ENCODE peak calls at places on chromosome 9, in seven cellular contexts. Y is sigmoid colon, B is ovary, P is SK-N-SH, Z is suprapubic skin, I is transverse colon, L is A549. A is an unnamed sample.

GRCh38 chr9:129750010-129750409 is 2.8 kb downstream of the PTGES start:
- DNase-seq in Y (no peak), B (no peak), P (no peak), Z (peak), I (no peak), L (no peak), A (no peak)

GRCh38 chr9:116288658-116289057 is 135.1 kb downstream of the PAPPA start:
- DNase-seq in Y (no peak), B (no peak), P (no peak), Z (no peak), I (no peak), L (peak), A (no peak)

GRCh38 chr9:96189995-96190394 is 112.0 kb downstream of the HSD17B3 start:
- DNase-seq in Y (no peak), B (no peak), P (no peak), Z (no peak), I (no peak), L (no peak), A (no peak)

GRCh38 chr9:137406876-137407589 is 15.9 kb downstream of the EXD3 start:
- DNase-seq in Y (no peak), B (peak), P (peak), Z (no peak), I (peak), L (peak), A (no peak)

GRCh38 chr9:97425992-97426336 is 14.1 kb downstream of the TDRD7 start:
- DNase-seq in Y (no peak), B (no peak), P (no peak), Z (no peak), I (no peak), L (no peak), A (no peak)

GRCh38 chr9:126591083-126591482 is 22.6 kb upstream of the LMX1B start:
- DNase-seq in Y (no peak), B (no peak), P (peak), Z (no peak), I (no peak), L (peak), A (no peak)

GRCh38 chr9:26551971-26552370 is 340.6 kb downstream of the CAAP1 start:
- DNase-seq in Y (no peak), B (no peak), P (no peak), Z (no peak), I (no peak), L (no peak), A (no peak)

GRCh38 chr9:6620796-6621195 is 24.7 kb downstream of the GLDC start:
- DNase-seq in Y (no peak), B (no peak), P (no peak), Z (no peak), I (no peak), L (no peak), A (no peak)

GRCh38 chr9:101054657-101055056 is 26.1 kb downstream of the PLPPR1 start:
- DNase-seq in Y (no peak), B (no peak), P (no peak), Z (no peak), I (no peak), L (no peak), A (no peak)

GRCh38 chr9:4137755-4138154 is 162.1 kb downstream of the GLIS3 start:
- DNase-seq in Y (no peak), B (no peak), P (no peak), Z (no peak), I (no peak), L (peak), A (no peak)

GRCh38 chr9:17725399-17726010 is 146.6 kb downstream of the SH3GL2 start:
- DNase-seq in Y (no peak), B (no peak), P (no peak), Z (no peak), I (no peak), L (no peak), A (no peak)

GRCh38 chr9:20139755-20140154 is 350.9 kb upstream of the SLC24A2 start:
- DNase-seq in Y (no peak), B (no peak), P (no peak), Z (no peak), I (no peak), L (no peak), A (no peak)

DNA sequence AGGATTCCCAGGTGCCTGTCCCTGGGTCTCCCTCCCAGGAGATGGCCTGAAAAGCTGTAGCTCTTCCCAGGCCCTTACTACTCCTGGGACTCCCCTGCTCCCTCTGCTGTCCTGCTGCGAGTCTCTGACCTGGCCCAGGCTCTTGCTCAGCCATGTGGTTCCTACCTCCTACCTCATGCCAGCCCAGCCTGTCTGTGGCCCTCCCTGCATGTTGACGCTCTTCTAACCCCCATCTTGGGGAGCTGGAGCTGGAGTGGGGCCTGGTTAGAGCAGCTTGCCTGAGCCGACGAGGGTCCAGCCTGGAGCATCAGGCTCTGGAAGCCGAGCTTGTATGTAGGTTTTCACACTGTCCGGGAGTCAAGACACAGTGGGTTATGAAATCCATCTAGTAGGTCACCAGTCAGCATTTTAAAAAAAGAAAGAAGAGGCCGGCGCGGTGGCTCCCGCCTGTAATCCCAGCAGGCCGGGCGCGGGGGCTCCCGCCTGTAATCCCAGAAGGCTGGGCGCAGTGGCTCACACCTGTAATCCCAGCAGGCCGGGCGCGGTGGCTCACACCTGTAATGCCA is 244.4 kb downstream of the FANCC start:
- DNase-seq in Y (peak), B (no peak), P (no peak), Z (no peak), I (no peak), L (no peak), A (no peak)
- TF ChIP-seq CTCF in Y (no peak), B (no peak), P (no peak), Z (no peak), I (no peak), L (no peak), A (no peak)

GRCh38 chr9:94533601-94534000 is 21.3 kb upstream of the PCAT7 start:
- DNase-seq in Y (no peak), B (no peak), P (no peak), Z (no peak), I (no peak), L (no peak), A (no peak)
- TF ChIP-seq EP300 in Y (no peak), B (no peak), P (no peak), Z (no peak), I (no peak), L (no peak), A (no peak)

GRCh38 chr9:91034521-91034920 is 232.9 kb downstream of the SYK start:
- DNase-seq in Y (no peak), B (no peak), P (no peak), Z (peak), I (peak), L (no peak), A (no peak)

GRCh38 chr9:91034976-91035824 is 233.6 kb downstream of the SYK start:
- DNase-seq in Y (no peak), B (no peak), P (no peak), Z (peak), I (no peak), L (no peak), A (no peak)

GRCh38 chr9:91032056-91032455 is 230.4 kb downstream of the SYK start:
- DNase-seq in Y (no peak), B (no peak), P (no peak), Z (peak), I (no peak), L (no peak), A (no peak)

GRCh38 chr9:91033270-91033669 is 231.7 kb downstream of the SYK start:
- DNase-seq in Y (no peak), B (no peak), P (no peak), Z (peak), I (no peak), L (no peak), A (no peak)

GRCh38 chr9:91033802-91034201 is 232.2 kb downstream of the SYK start:
- DNase-seq in Y (no peak), B (no peak), P (no peak), Z (peak), I (peak), L (no peak), A (no peak)
- TF ChIP-seq CTCF in Y (no peak), B (no peak), P (peak), Z (no peak), I (peak), L (peak), A (peak)

GRCh38 chr9:91234523-91234922 is 127.2 kb downstream of the AUH start:
- DNase-seq in Y (no peak), B (no peak), P (no peak), Z (no peak), I (no peak), L (no peak), A (no peak)
- TF ChIP-seq EP300 in Y (no peak), B (no peak), P (no peak), Z (no peak), I (no peak), L (no peak), A (no peak)

GRCh38 chr9:132221941-132222340 is 60.1 kb downstream of the NTNG2 start:
- DNase-seq in Y (no peak), B (no peak), P (no peak), Z (no peak), I (no peak), L (no peak), A (no peak)
- TF ChIP-seq CTCF in Y (no peak), B (no peak), P (no peak), Z (no peak), I (no peak), L (no peak), A (no peak)

GRCh38 chr9:37908698-37909186 is 4.8 kb upstream of the SLC25A51 start:
- DNase-seq in Y (peak), B (no peak), P (no peak), Z (no peak), I (no peak), L (no peak), A (peak)
- TF ChIP-seq EP300 in Y (no peak), B (no peak), P (no peak), Z (no peak), I (no peak), L (peak), A (no peak)

DNA sequence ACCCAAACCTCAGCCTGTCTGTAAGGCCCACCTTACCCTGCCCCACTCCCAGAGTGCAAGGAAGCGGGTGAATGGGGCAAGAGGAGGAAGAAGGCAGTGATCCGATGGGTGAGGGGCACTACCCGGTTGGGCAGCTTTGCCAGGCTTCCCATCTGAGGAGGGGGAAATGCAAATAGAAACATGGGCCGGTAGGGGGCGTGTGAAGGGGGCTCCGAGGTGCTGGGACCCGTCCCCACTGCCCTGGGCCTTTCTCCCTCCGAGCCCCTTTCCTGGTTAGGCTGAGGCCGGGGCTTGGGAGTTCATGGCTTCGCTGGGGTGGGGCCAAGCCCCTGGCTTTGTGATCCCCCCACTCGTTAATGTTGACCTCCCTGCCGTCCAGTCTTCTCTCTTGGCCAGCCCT is 23.6 kb upstream of the MYORG start:
- DNase-seq in Y (no peak), B (no peak), P (no peak), Z (no peak), I (no peak), L (no peak), A (no peak)
- TF ChIP-seq CTCF in Y (no peak), B (no peak), P (no peak), Z (no peak), I (no peak), L (no peak), A (no peak)

DNA sequence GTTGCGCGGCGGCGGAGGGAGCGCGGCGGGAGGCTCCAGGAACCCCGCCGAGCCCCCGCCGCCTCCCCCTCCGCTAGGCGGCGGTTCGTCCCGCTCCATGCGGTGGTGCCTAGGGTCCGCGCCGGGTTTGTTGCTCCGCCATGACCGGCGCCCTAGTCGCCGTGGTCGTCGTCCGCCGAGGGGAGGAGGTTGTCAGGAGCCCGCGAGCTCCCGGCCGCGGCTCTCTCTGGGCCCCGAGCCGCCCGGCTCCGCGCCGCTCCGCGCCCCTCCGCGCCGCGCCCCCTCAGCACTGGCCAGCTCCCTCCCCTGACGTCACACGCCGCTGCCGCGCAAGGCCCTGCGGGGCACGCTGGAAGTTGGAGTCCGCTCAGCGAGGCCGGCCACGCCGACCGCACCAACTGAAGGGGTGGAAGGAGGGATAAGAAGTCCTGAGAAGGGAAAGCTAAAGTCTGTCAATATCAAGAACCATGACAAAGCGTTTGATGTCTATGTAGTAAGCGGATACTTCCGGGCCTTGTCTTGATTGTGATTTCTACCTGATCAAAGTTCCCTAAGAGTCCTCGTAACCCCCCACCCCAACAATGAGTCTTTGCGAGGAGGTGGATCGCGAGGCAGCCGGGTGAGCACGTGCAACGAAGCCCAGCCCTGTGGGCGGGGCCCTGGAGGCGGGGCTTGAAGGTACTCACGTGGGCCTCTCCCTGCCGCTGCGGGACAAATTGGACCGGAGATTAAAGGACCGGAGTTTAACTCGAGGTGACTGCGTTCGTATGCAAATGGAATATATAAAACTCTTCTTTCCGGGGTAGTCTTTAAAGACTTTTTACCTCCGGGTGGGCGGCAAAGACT is at the start of gene NR6A1:
- DNase-seq in Y (peak), B (peak), P (peak), Z (peak), I (peak), L (peak), A (peak)
- TF ChIP-seq EP300 in Y (no peak), B (no peak), P (no peak), Z (no peak), I (peak), L (no peak), A (peak)

DNA sequence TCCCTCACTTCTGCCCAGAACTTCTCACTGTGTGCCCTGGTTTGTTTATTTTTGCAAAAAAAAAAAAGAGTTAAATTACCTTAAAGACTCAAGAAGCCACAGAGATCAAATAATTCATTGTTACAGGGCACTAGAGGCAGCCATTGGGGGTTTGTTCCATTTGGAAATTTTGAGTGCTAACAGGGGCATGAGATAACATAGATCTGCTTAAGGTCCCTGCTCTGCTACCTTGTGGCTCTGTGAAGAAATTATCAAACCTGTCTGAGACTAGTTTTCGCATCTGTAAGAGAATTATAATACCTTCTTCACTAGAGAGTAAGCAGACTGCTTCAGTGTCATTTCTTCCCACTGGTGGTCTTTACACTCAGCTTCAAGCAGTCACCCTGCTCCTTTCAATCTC is 394 bp downstream of the TLR4 start:
- DNase-seq in Y (no peak), B (no peak), P (no peak), Z (no peak), I (no peak), L (no peak), A (no peak)
- TF ChIP-seq CTCF in Y (no peak), B (no peak), P (no peak), Z (no peak), I (no peak), L (no peak), A (no peak)

DNA sequence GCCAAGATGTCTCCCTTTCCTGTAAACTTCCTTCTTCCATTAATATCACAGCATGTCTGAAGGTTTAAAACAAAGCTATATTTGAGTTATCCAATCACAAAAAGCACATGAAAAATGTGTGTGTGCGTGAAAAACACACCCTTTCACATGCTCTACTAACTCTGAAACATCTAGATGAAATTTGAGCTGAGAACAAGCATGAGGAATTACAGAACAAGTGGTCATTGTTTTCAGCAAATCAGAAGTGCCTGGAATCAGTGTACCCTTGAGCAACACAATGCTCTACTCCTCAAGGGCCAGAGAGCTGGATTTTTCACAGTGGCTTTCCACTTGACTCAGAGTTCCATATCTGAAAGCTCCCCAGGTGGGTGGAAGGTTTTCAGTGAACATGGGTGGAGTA is 255.9 kb downstream of the PSAT1 start:
- DNase-seq in Y (no peak), B (no peak), P (no peak), Z (no peak), I (no peak), L (no peak), A (no peak)
- TF ChIP-seq EP300 in Y (no peak), B (no peak), P (no peak), Z (no peak), I (no peak), L (no peak), A (no peak)

A was measured in tibial nerve.